ENCODE peak calls at places on chromosome 20, in five cellular contexts. One of them, this sample, is unnamed. For H3K4me1, the result is how much of the 10 kb centered on the place peaks cover.

GRCh38 chr20:35200255-35200654 is 26.2 kb upstream of the MMP24 start:
- DNase-seq in transverse colon: no peak
- DNase-seq in GM23338: no peak
- DNase-seq in sigmoid colon: no peak
- DNase-seq in naive thymus-derived CD4-positive, alpha-beta T cell: no peak
- DNase-seq in this sample: no peak

GRCh38 chr20:25344634-25345033 is 46.0 kb downstream of the ABHD12 start:
- DNase-seq in transverse colon: no peak
- DNase-seq in GM23338: no peak
- DNase-seq in sigmoid colon: no peak
- DNase-seq in naive thymus-derived CD4-positive, alpha-beta T cell: no peak
- DNase-seq in this sample: no peak

GRCh38 chr20:63698739-63699465 is 2.5 kb downstream of the TNFRSF6B start:
- DNase-seq in transverse colon: peak
- DNase-seq in GM23338: no peak
- DNase-seq in sigmoid colon: peak
- DNase-seq in naive thymus-derived CD4-positive, alpha-beta T cell: no peak
- DNase-seq in this sample: no peak

GRCh38 chr20:6562111-6562510 is 205.4 kb upstream of the BMP2 start:
- DNase-seq in transverse colon: no peak
- DNase-seq in GM23338: no peak
- DNase-seq in sigmoid colon: no peak
- DNase-seq in naive thymus-derived CD4-positive, alpha-beta T cell: no peak
- DNase-seq in this sample: no peak

GRCh38 chr20:50438986-50439407 is 71.2 kb upstream of the PTPN1 start:
- DNase-seq in transverse colon: no peak
- DNase-seq in GM23338: no peak
- DNase-seq in sigmoid colon: no peak
- DNase-seq in naive thymus-derived CD4-positive, alpha-beta T cell: no peak
- DNase-seq in this sample: no peak

GRCh38 chr20:50450961-50451752 is 59.0 kb upstream of the PTPN1 start:
- DNase-seq in transverse colon: peak
- DNase-seq in GM23338: peak
- DNase-seq in sigmoid colon: peak
- DNase-seq in naive thymus-derived CD4-positive, alpha-beta T cell: no peak
- DNase-seq in this sample: no peak

GRCh38 chr20:35504751-35505150 is 24.7 kb downstream of the C20orf173 start:
- DNase-seq in transverse colon: no peak
- DNase-seq in GM23338: no peak
- DNase-seq in sigmoid colon: no peak
- DNase-seq in naive thymus-derived CD4-positive, alpha-beta T cell: no peak
- DNase-seq in this sample: no peak

GRCh38 chr20:44598413-44599290 is 16.3 kb downstream of the PKIG start:
- DNase-seq in transverse colon: no peak
- DNase-seq in GM23338: no peak
- DNase-seq in sigmoid colon: no peak
- DNase-seq in naive thymus-derived CD4-positive, alpha-beta T cell: no peak
- DNase-seq in this sample: no peak

GRCh38 chr20:59518881-59519706 is 85.2 kb upstream of the PHACTR3 start:
- DNase-seq in transverse colon: peak
- DNase-seq in GM23338: peak
- DNase-seq in sigmoid colon: no peak
- DNase-seq in naive thymus-derived CD4-positive, alpha-beta T cell: peak
- DNase-seq in this sample: peak

GRCh38 chr20:13422637-13423036 is 201.6 kb downstream of the ISM1 start:
- DNase-seq in transverse colon: no peak
- DNase-seq in GM23338: no peak
- DNase-seq in sigmoid colon: no peak
- DNase-seq in naive thymus-derived CD4-positive, alpha-beta T cell: no peak
- DNase-seq in this sample: no peak

GRCh38 chr20:51661609-51662178 is 106.5 kb downstream of the ATP9A start:
- DNase-seq in transverse colon: no peak
- DNase-seq in GM23338: no peak
- DNase-seq in sigmoid colon: no peak
- DNase-seq in naive thymus-derived CD4-positive, alpha-beta T cell: no peak
- DNase-seq in this sample: peak

GRCh38 chr20:51656726-51657260 is 111.4 kb downstream of the ATP9A start:
- DNase-seq in transverse colon: no peak
- DNase-seq in GM23338: no peak
- DNase-seq in sigmoid colon: no peak
- DNase-seq in naive thymus-derived CD4-positive, alpha-beta T cell: no peak
- DNase-seq in this sample: no peak

GRCh38 chr20:51665543-51666118 is 102.6 kb downstream of the ATP9A start:
- DNase-seq in transverse colon: no peak
- DNase-seq in GM23338: no peak
- DNase-seq in sigmoid colon: no peak
- DNase-seq in naive thymus-derived CD4-positive, alpha-beta T cell: no peak
- DNase-seq in this sample: no peak

GRCh38 chr20:51659491-51660050 is 108.6 kb downstream of the ATP9A start:
- DNase-seq in transverse colon: no peak
- DNase-seq in GM23338: no peak
- DNase-seq in sigmoid colon: no peak
- DNase-seq in naive thymus-derived CD4-positive, alpha-beta T cell: no peak
- DNase-seq in this sample: no peak

GRCh38 chr20:51660741-51661608 is 107.2 kb downstream of the ATP9A start:
- DNase-seq in transverse colon: no peak
- DNase-seq in GM23338: no peak
- DNase-seq in sigmoid colon: no peak
- DNase-seq in naive thymus-derived CD4-positive, alpha-beta T cell: no peak
- DNase-seq in this sample: no peak
- H3K27ac ChIP-seq in transverse colon: no peak
- H3K27ac ChIP-seq in GM23338: peak
- H3K27ac ChIP-seq in sigmoid colon: no peak
- H3K27ac ChIP-seq in naive thymus-derived CD4-positive, alpha-beta T cell: no peak
- H3K27ac ChIP-seq in this sample: no peak

GRCh38 chr20:32111287-32111686 is 1.8 kb downstream of the TM9SF4 start:
- DNase-seq in transverse colon: no peak
- DNase-seq in GM23338: no peak
- DNase-seq in sigmoid colon: no peak
- DNase-seq in naive thymus-derived CD4-positive, alpha-beta T cell: no peak
- DNase-seq in this sample: no peak
- H3K4me3 ChIP-seq in transverse colon: no peak
- H3K4me3 ChIP-seq in GM23338: peak
- H3K4me3 ChIP-seq in sigmoid colon: no peak
- H3K4me3 ChIP-seq in naive thymus-derived CD4-positive, alpha-beta T cell: no peak
- H3K4me3 ChIP-seq in this sample: no peak

DNA sequence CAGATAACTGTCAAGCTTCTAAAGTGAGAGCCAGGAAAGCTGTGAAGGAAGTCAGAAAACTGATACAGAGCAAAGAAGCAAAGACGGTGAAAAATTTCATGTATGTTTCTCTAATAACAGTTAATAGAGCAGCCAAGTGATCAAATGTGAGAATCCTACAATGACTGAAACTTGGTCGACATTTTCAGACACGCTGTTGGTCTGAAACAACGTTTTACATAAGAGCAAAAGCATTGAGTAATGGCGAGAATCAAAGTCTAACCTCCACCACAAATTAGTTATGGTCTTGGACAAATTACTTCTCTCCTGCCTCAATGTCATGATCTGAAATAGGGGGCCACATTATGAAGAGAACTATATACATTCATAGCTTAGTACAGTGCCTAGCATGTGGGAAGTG is 3.3 kb downstream of the MKKS start:
- DNase-seq in transverse colon: no peak
- DNase-seq in GM23338: no peak
- DNase-seq in sigmoid colon: no peak
- DNase-seq in naive thymus-derived CD4-positive, alpha-beta T cell: no peak
- DNase-seq in this sample: no peak
- H3K4me1 ChIP-seq in transverse colon: under half
- H3K4me1 ChIP-seq in GM23338: under half
- H3K4me1 ChIP-seq in sigmoid colon: under half
- H3K4me1 ChIP-seq in naive thymus-derived CD4-positive, alpha-beta T cell: under half
- H3K4me1 ChIP-seq in this sample: under half

GRCh38 chr20:37759761-37760209 is 66.0 kb downstream of the CTNNBL1 start:
- DNase-seq in transverse colon: no peak
- DNase-seq in GM23338: no peak
- DNase-seq in sigmoid colon: no peak
- DNase-seq in naive thymus-derived CD4-positive, alpha-beta T cell: no peak
- DNase-seq in this sample: no peak
- H3K27ac ChIP-seq in transverse colon: no peak
- H3K27ac ChIP-seq in GM23338: no peak
- H3K27ac ChIP-seq in sigmoid colon: no peak
- H3K27ac ChIP-seq in naive thymus-derived CD4-positive, alpha-beta T cell: no peak
- H3K27ac ChIP-seq in this sample: no peak

DNA sequence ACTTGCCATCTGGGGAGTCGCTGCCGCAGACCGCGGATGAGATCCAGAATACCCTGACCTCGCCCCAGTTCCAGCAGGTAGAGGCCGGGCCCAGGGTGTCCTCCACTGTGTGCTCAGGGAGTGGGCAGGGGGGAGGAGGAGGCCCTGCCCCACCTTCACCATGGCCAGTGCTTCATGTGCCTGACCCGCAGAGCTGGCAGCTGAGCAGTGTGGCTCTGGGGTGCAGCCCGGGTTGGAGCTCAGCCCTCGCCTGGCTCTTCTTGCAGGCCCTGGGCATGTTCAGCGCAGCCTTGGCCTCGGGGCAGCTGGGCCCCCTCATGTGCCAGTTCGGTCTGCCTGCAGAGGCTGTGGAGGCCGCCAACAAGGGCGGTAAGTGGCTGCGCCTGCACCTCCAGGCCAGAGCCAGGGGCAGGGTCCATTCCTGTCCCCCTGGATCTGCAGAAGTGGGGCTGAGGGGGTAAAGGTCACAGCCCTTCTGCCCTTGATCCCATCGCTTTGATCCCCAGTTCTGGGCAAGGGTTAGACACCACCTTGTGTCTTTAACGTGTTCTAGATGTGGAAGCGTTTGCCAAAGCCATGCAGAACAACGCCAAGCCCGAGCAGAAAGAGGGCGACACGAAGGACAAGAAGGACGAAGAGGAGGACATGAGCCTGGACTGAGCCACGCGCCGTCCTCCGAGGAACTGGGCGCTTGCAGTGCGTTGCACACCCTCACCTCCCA is 5.5 kb downstream of the ADRM1 start:
- DNase-seq in transverse colon: no peak
- DNase-seq in GM23338: no peak
- DNase-seq in sigmoid colon: no peak
- DNase-seq in naive thymus-derived CD4-positive, alpha-beta T cell: no peak
- DNase-seq in this sample: no peak
- H3K4me3 ChIP-seq in transverse colon: no peak
- H3K4me3 ChIP-seq in GM23338: no peak
- H3K4me3 ChIP-seq in sigmoid colon: no peak
- H3K4me3 ChIP-seq in naive thymus-derived CD4-positive, alpha-beta T cell: no peak
- H3K4me3 ChIP-seq in this sample: no peak

GRCh38 chr20:3160418-3160817 is 753 bp upstream of the FASTKD5 start:
- DNase-seq in transverse colon: no peak
- DNase-seq in GM23338: no peak
- DNase-seq in sigmoid colon: no peak
- DNase-seq in naive thymus-derived CD4-positive, alpha-beta T cell: no peak
- DNase-seq in this sample: no peak
- H3K4me1 ChIP-seq in transverse colon: under half
- H3K4me1 ChIP-seq in GM23338: under half
- H3K4me1 ChIP-seq in sigmoid colon: under half
- H3K4me1 ChIP-seq in naive thymus-derived CD4-positive, alpha-beta T cell: under half
- H3K4me1 ChIP-seq in this sample: under half

GRCh38 chr20:58308290-58308679 is 1.2 kb upstream of the RAB22A start:
- DNase-seq in transverse colon: no peak
- DNase-seq in GM23338: peak
- DNase-seq in sigmoid colon: no peak
- DNase-seq in naive thymus-derived CD4-positive, alpha-beta T cell: peak
- DNase-seq in this sample: no peak

GRCh38 chr20:58307270-58307669 is 2.2 kb upstream of the RAB22A start:
- DNase-seq in transverse colon: no peak
- DNase-seq in GM23338: no peak
- DNase-seq in sigmoid colon: no peak
- DNase-seq in naive thymus-derived CD4-positive, alpha-beta T cell: no peak
- DNase-seq in this sample: no peak

GRCh38 chr20:58308680-58309527 is 611 bp upstream of the RAB22A start:
- DNase-seq in transverse colon: peak
- DNase-seq in GM23338: peak
- DNase-seq in sigmoid colon: peak
- DNase-seq in naive thymus-derived CD4-positive, alpha-beta T cell: peak
- DNase-seq in this sample: peak

GRCh38 chr20:58303547-58303946 is 6.0 kb upstream of the RAB22A start:
- DNase-seq in transverse colon: no peak
- DNase-seq in GM23338: no peak
- DNase-seq in sigmoid colon: no peak
- DNase-seq in naive thymus-derived CD4-positive, alpha-beta T cell: no peak
- DNase-seq in this sample: no peak

GRCh38 chr20:58306421-58307261 is 2.9 kb upstream of the RAB22A start:
- DNase-seq in transverse colon: peak
- DNase-seq in GM23338: no peak
- DNase-seq in sigmoid colon: no peak
- DNase-seq in naive thymus-derived CD4-positive, alpha-beta T cell: peak
- DNase-seq in this sample: peak
- H3K27ac ChIP-seq in transverse colon: peak
- H3K27ac ChIP-seq in GM23338: no peak
- H3K27ac ChIP-seq in sigmoid colon: no peak
- H3K27ac ChIP-seq in naive thymus-derived CD4-positive, alpha-beta T cell: peak
- H3K27ac ChIP-seq in this sample: peak

GRCh38 chr20:33666293-33667244 is at the start of gene ACTL10:
- DNase-seq in transverse colon: peak
- DNase-seq in GM23338: peak
- DNase-seq in sigmoid colon: peak
- DNase-seq in naive thymus-derived CD4-positive, alpha-beta T cell: peak
- DNase-seq in this sample: peak

GRCh38 chr20:33668087-33668790 is 1.5 kb downstream of the ACTL10 start:
- DNase-seq in transverse colon: no peak
- DNase-seq in GM23338: peak
- DNase-seq in sigmoid colon: peak
- DNase-seq in naive thymus-derived CD4-positive, alpha-beta T cell: no peak
- DNase-seq in this sample: no peak

GRCh38 chr20:33668791-33669155 is 2.0 kb downstream of the ACTL10 start:
- DNase-seq in transverse colon: no peak
- DNase-seq in GM23338: no peak
- DNase-seq in sigmoid colon: no peak
- DNase-seq in naive thymus-derived CD4-positive, alpha-beta T cell: no peak
- DNase-seq in this sample: no peak

GRCh38 chr20:33669224-33669623 is 2.5 kb downstream of the ACTL10 start:
- DNase-seq in transverse colon: no peak
- DNase-seq in GM23338: no peak
- DNase-seq in sigmoid colon: no peak
- DNase-seq in naive thymus-derived CD4-positive, alpha-beta T cell: no peak
- DNase-seq in this sample: no peak

GRCh38 chr20:33667245-33668086 is 723 bp downstream of the ACTL10 start:
- DNase-seq in transverse colon: peak
- DNase-seq in GM23338: no peak
- DNase-seq in sigmoid colon: peak
- DNase-seq in naive thymus-derived CD4-positive, alpha-beta T cell: peak
- DNase-seq in this sample: peak
- H3K4me3 ChIP-seq in transverse colon: peak
- H3K4me3 ChIP-seq in GM23338: peak
- H3K4me3 ChIP-seq in sigmoid colon: peak
- H3K4me3 ChIP-seq in naive thymus-derived CD4-positive, alpha-beta T cell: peak
- H3K4me3 ChIP-seq in this sample: peak

GRCh38 chr20:15378151-15378550 is 1040.7 kb upstream of the FLRT3 start:
- DNase-seq in transverse colon: no peak
- DNase-seq in GM23338: peak
- DNase-seq in sigmoid colon: no peak
- DNase-seq in naive thymus-derived CD4-positive, alpha-beta T cell: no peak
- DNase-seq in this sample: no peak
- H3K4me1 ChIP-seq in transverse colon: under half
- H3K4me1 ChIP-seq in GM23338: under half
- H3K4me1 ChIP-seq in sigmoid colon: under half
- H3K4me1 ChIP-seq in naive thymus-derived CD4-positive, alpha-beta T cell: under half
- H3K4me1 ChIP-seq in this sample: under half